ENCODE peak calls at places on chromosomes 5 and 9, in nine cellular contexts. D is neural progenitor cell, H is OCI-LY7, K is HCT116, Y is GM23248, Z is GM23338, C is PC-3, I is hepatocyte, P is MM.1S. X is an unnamed sample.

GRCh38 chr9:136711751-136712689 is at the start of gene DIPK1B:
- DNase-seq in H (peak), Z (peak), I (peak), Y (peak), D (peak), P (no peak), K (no peak), C (no peak), X (peak)

GRCh38 chr9:110886832-110887231 is 151.4 kb downstream of the LPAR1 start:
- DNase-seq in P (no peak), D (no peak), Y (peak), K (no peak), C (no peak), I (no peak), Z (no peak), H (no peak), X (no peak)

GRCh38 chr9:136728080-136728547 is 14.6 kb downstream of the LCN10 start:
- DNase-seq in Z (peak), P (peak), H (peak), K (peak), C (peak), D (peak), Y (peak), I (peak), X (peak)

GRCh38 chr5:34497031-34497808 is 158.9 kb upstream of the RAI14 start:
- DNase-seq in D (no peak), Z (no peak), I (no peak), K (no peak), Y (peak), H (no peak), P (no peak), C (no peak), X (no peak)

GRCh38 chr9:83238871-83239624 is 176.1 kb upstream of the RASEF start:
- DNase-seq in D (no peak), P (no peak), K (no peak), Y (no peak), C (no peak), Z (no peak), H (no peak), I (peak), X (no peak)

GRCh38 chr5:100762163-100762562 is 140.9 kb downstream of the ST8SIA4 start:
- DNase-seq in K (no peak), I (no peak), H (no peak), C (no peak), Z (no peak), Y (no peak), P (no peak), D (no peak), X (no peak)

GRCh38 chr9:131278421-131279111 is 2.3 kb upstream of the FAM78A start:
- DNase-seq in H (no peak), C (no peak), I (no peak), K (no peak), Z (no peak), P (no peak), D (no peak), Y (no peak), X (no peak)

GRCh38 chr9:137312852-137313325 is 10.8 kb upstream of the NRARP start:
- DNase-seq in C (no peak), P (no peak), K (no peak), H (no peak), Z (no peak), Y (no peak), D (peak), I (peak), X (peak)

GRCh38 chr5:4551034-4551433 is 589.1 kb upstream of the ADAMTS16 start:
- DNase-seq in I (no peak), C (no peak), K (no peak), Z (no peak), Y (no peak), H (no peak), P (no peak), D (no peak), X (no peak)

GRCh38 chr9:18490591-18491370 is 16.8 kb downstream of the ADAMTSL1 start:
- DNase-seq in Z (no peak), K (no peak), C (peak), Y (peak), D (no peak), I (no peak), H (no peak), P (no peak), X (no peak)

GRCh38 chr9:94160594-94161501 is 76.6 kb downstream of the PTPDC1 start:
- DNase-seq in I (peak), K (peak), C (no peak), D (no peak), P (no peak), H (peak), Z (no peak), Y (peak), X (no peak)

GRCh38 chr5:42612997-42613396 is 143.6 kb upstream of the CCDC152 start:
- DNase-seq in H (no peak), I (no peak), P (no peak), D (no peak), Z (no peak), C (peak), K (no peak), Y (peak), X (no peak)
- TF ChIP-seq EZH2phosphoT487 in H (no peak), I (no peak), P (no peak), D (no peak), Z (no peak), C (no peak), K (no peak), Y (peak), X (no peak)

GRCh38 chr9:129880654-129881546 is 45.6 kb downstream of the USP20 start:
- DNase-seq in D (no peak), I (peak), P (no peak), Z (peak), C (no peak), K (no peak), Y (no peak), H (no peak), X (no peak)
- TF ChIP-seq EZH2phosphoT487 in D (no peak), I (no peak), P (no peak), Z (no peak), C (no peak), K (no peak), Y (no peak), H (no peak), X (no peak)

GRCh38 chr5:80276186-80276585 is 20.3 kb upstream of the SERINC5 start:
- DNase-seq in Z (no peak), H (no peak), Y (no peak), P (no peak), D (no peak), C (no peak), I (peak), K (no peak), X (no peak)

GRCh38 chr5:80269991-80270438 is 14.2 kb upstream of the SERINC5 start:
- DNase-seq in P (no peak), C (no peak), I (no peak), H (peak), Z (no peak), D (no peak), Y (no peak), K (no peak), X (no peak)

GRCh38 chr5:80275347-80275746 is 19.5 kb upstream of the SERINC5 start:
- DNase-seq in C (peak), K (no peak), Z (peak), P (no peak), I (peak), H (peak), Y (peak), D (peak), X (peak)
- TF ChIP-seq EZH2phosphoT487 in C (no peak), K (no peak), Z (no peak), P (no peak), I (no peak), H (no peak), Y (no peak), D (no peak), X (no peak)

GRCh38 chr9:127803507-127804352 is 1.0 kb downstream of the FPGS start:
- DNase-seq in D (no peak), K (no peak), P (peak), Y (peak), C (peak), I (no peak), Z (peak), H (peak), X (peak)
- TF ChIP-seq EZH2phosphoT487 in D (no peak), K (no peak), P (no peak), Y (no peak), C (no peak), I (no peak), Z (no peak), H (no peak), X (no peak)

GRCh38 chr5:29462261-29462660 is 1731.2 kb upstream of the CDH6 start:
- DNase-seq in P (no peak), H (no peak), C (no peak), Z (no peak), Y (no peak), D (no peak), I (no peak), K (no peak), X (no peak)

DNA sequence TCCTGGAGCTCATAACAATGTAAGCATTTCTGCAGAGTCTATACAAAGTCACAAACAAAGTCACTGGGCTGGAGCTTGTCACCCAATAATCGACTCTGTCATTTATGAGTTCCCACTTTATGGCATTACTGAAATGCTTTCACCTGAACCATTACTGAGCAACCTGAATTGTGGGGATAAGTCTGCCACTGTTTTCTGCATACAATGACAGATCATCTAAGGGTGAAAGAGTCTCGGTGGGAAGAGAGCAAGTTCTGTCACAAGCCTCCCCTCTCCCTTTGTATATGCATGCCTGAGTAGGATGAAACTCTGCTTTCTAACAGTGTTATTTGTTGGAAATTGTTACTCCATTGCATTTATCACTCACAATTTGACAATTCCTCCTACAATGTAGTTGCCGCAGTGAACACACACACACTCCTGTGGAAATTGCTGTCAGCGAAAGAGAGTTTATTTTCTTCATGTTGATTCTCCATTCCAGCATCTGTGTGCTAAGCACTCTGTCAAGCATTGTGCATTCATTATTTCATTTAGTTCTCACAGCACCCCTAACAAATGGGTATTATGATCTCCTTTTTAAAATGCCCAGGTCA is 1732.4 kb upstream of the CDH6 start:
- DNase-seq in Z (no peak), K (no peak), D (peak), Y (no peak), P (no peak), I (no peak), H (no peak), C (no peak), X (no peak)
- TF ChIP-seq EZH2phosphoT487 in Z (no peak), K (no peak), D (no peak), Y (no peak), P (no peak), I (no peak), H (no peak), C (no peak), X (no peak)

GRCh38 chr5:52881468-52881867 is 93.8 kb downstream of the ITGA1 start:
- DNase-seq in D (no peak), K (no peak), Z (no peak), H (no peak), C (no peak), P (no peak), Y (no peak), I (no peak), X (no peak)

GRCh38 chr5:52878671-52879070 is 91.0 kb downstream of the ITGA1 start:
- DNase-seq in K (no peak), Y (peak), D (no peak), H (no peak), I (no peak), Z (no peak), P (no peak), C (peak), X (no peak)

GRCh38 chr5:52880541-52880940 is 92.8 kb downstream of the ITGA1 start:
- DNase-seq in Z (no peak), Y (no peak), P (no peak), H (no peak), I (no peak), K (no peak), D (no peak), C (peak), X (no peak)

GRCh38 chr5:52875827-52876226 is 88.1 kb downstream of the ITGA1 start:
- DNase-seq in H (no peak), Z (no peak), I (no peak), Y (peak), D (no peak), P (no peak), K (no peak), C (no peak), X (no peak)

DNA sequence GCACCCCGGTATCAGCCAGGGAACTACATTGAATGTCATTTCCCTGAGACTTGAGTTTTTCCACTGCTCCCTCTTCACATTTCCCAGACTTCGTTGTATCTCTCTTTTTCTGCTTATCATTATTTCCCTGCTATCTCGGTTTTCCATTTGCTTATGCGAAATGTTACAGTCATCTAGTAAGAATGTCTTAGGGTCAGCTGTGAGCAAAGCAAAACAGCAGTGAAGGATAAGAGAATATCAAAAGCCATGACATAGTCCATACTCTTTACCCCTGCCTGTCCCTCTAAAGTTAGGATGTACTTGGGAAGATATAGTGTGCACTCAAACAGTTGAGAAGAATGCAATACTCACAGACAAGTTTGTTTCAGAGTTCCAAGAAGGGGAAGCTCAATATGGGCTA is 88.7 kb downstream of the ITGA1 start:
- DNase-seq in Y (no peak), Z (no peak), I (no peak), P (no peak), K (no peak), D (no peak), H (no peak), C (no peak), X (no peak)
- TF ChIP-seq EZH2phosphoT487 in Y (no peak), Z (no peak), I (no peak), P (no peak), K (no peak), D (no peak), H (no peak), C (no peak), X (no peak)

DNA sequence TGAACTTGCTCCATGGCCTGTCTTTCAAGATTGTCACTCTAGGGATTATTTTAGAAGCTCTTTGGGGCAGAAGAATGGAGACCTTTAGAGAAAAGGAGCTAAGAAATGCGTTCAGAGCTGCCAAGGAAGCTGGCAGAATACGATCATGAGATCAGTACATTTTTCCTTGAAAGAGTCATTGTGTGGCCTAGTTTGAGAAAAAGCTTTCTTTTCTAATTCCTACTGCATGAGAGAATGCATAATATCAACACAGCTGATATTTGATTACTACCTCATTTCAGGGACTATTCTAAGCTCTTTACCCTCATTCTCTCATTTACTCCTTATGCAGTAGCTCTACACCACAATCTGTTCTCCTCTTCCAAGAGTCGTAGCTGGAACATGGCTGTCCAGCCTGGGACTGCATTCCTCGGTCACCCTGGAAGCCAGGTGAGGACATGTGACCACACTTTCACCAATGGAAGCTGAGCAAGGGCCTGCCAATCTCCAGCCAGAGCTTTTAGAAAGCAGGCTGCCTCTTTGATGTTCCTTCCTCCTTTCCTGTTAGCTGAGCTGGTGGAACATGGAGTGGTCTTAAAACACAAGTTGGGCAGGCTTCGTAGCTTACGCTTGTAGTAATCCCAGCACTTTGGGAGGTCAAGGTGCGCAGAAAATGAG is 99.3 kb upstream of the LHFPL2 start:
- DNase-seq in P (no peak), C (no peak), H (no peak), Y (peak), D (no peak), I (no peak), K (no peak), Z (peak), X (no peak)
- TF ChIP-seq EZH2phosphoT487 in P (no peak), C (no peak), H (no peak), Y (no peak), D (no peak), I (no peak), K (no peak), Z (no peak), X (no peak)

GRCh38 chr5:572398-573019 is 39.6 kb upstream of the CEP72 start:
- DNase-seq in D (no peak), I (no peak), P (no peak), Z (no peak), Y (no peak), H (no peak), K (no peak), C (no peak), X (peak)
- TF ChIP-seq EZH2phosphoT487 in D (no peak), I (no peak), P (no peak), Z (no peak), Y (no peak), H (no peak), K (no peak), C (no peak), X (no peak)